ENCODE peak calls at places on chromosomes 2 and 18, in eight cellular contexts. Q is tibial artery; R is RWPE2; V is lung; I is CD8-positive, alpha-beta T cell; S is right atrium auricular region; F is upper lobe of right lung; U is AG04450. D is an unnamed sample.

GRCh38 chr2:15939854-15940660 is at the start of gene MYCN:
- DNase-seq in Q (no peak), R (no peak), V (no peak), I (no peak), S (peak), F (no peak), U (no peak), D (no peak)

GRCh38 chr18:67932261-67932660 is 415.7 kb upstream of the DSEL start:
- DNase-seq in Q (no peak), R (no peak), V (no peak), I (no peak), S (no peak), F (no peak), U (no peak), D (no peak)

GRCh38 chr2:96580771-96581170 is 44.2 kb downstream of the ARID5A start:
- DNase-seq in Q (no peak), R (no peak), V (no peak), I (no peak), S (no peak), F (no peak), U (no peak), D (no peak)

GRCh38 chr2:20689428-20690264 is 22.7 kb downstream of the GDF7 start:
- DNase-seq in Q (no peak), R (no peak), V (no peak), I (no peak), S (no peak), F (no peak), U (no peak), D (no peak)

GRCh38 chr2:38533180-38533579 is 69.5 kb downstream of the HNRNPLL start:
- DNase-seq in Q (no peak), R (no peak), V (no peak), I (no peak), S (no peak), F (no peak), U (no peak), D (no peak)

GRCh38 chr18:76340410-76340809 is 154.6 kb downstream of the ZNF516 start:
- DNase-seq in Q (no peak), R (no peak), V (no peak), I (no peak), S (no peak), F (no peak), U (no peak), D (no peak)

GRCh38 chr2:6750389-6751158 is 115.1 kb downstream of the CMPK2 start:
- DNase-seq in Q (no peak), R (no peak), V (no peak), I (no peak), S (no peak), F (no peak), U (no peak), D (no peak)

GRCh38 chr2:111617299-111617803 is 266.6 kb downstream of the ANAPC1 start:
- DNase-seq in Q (no peak), R (no peak), V (no peak), I (no peak), S (no peak), F (no peak), U (peak), D (no peak)

GRCh38 chr2:79935771-79936657 is 368.5 kb downstream of the LRRTM1 start:
- DNase-seq in Q (no peak), R (no peak), V (no peak), I (no peak), S (no peak), F (no peak), U (peak), D (peak)

GRCh38 chr2:60550151-60550983 is 3.1 kb downstream of the BCL11A start:
- DNase-seq in Q (no peak), R (no peak), V (peak), I (no peak), S (no peak), F (peak), U (peak), D (peak)

GRCh38 chr18:36074435-36074834 is 7.1 kb upstream of the RPRD1A start:
- DNase-seq in Q (no peak), R (no peak), V (no peak), I (no peak), S (no peak), F (no peak), U (no peak), D (no peak)

GRCh38 chr2:216915548-216916128 is 55.8 kb upstream of the TNP1 start:
- DNase-seq in Q (no peak), R (no peak), V (no peak), I (no peak), S (no peak), F (no peak), U (no peak), D (no peak)

GRCh38 chr2:8682719-8683667 is 1.1 kb downstream of the ID2 start:
- DNase-seq in Q (peak), R (no peak), V (peak), I (no peak), S (no peak), F (no peak), U (no peak), D (peak)

GRCh38 chr2:62672601-62673000 is 32.9 kb upstream of the EHBP1 start:
- DNase-seq in Q (no peak), R (no peak), V (peak), I (no peak), S (no peak), F (no peak), U (peak), D (no peak)

GRCh38 chr2:42250925-42251324 is 81.8 kb downstream of the EML4 start:
- DNase-seq in Q (no peak), R (no peak), V (no peak), I (no peak), S (no peak), F (no peak), U (no peak), D (no peak)

GRCh38 chr18:60935046-60935445 is 398.2 kb upstream of the CDH20 start:
- DNase-seq in Q (no peak), R (no peak), V (no peak), I (no peak), S (no peak), F (no peak), U (no peak), D (no peak)

GRCh38 chr2:100639588-100640195 is 76.9 kb downstream of the PDCL3 start:
- DNase-seq in Q (no peak), R (no peak), V (no peak), I (no peak), S (no peak), F (no peak), U (no peak), D (no peak)

GRCh38 chr2:211062213-211062612 is 505.8 kb downstream of the CPS1 start:
- DNase-seq in Q (no peak), R (no peak), V (no peak), I (no peak), S (no peak), F (no peak), U (no peak), D (no peak)

GRCh38 chr18:23573948-23574431 is 12.3 kb downstream of the NPC1 start:
- DNase-seq in Q (no peak), R (no peak), V (peak), I (peak), S (no peak), F (peak), U (no peak), D (peak)

GRCh38 chr2:54572262-54572635 is 116.1 kb downstream of the SPTBN1 start:
- DNase-seq in Q (no peak), R (no peak), V (no peak), I (no peak), S (no peak), F (no peak), U (no peak), D (peak)

GRCh38 chr18:33470229-33470628 is 29.7 kb upstream of the CCDC178 start:
- DNase-seq in Q (no peak), R (no peak), V (no peak), I (no peak), S (no peak), F (no peak), U (no peak), D (no peak)

GRCh38 chr18:7146067-7146466 is 28.5 kb upstream of the LAMA1 start:
- DNase-seq in Q (no peak), R (no peak), V (no peak), I (no peak), S (no peak), F (no peak), U (no peak), D (peak)

GRCh38 chr2:217398860-217399259 is 539.0 kb upstream of the TNP1 start:
- DNase-seq in Q (no peak), R (no peak), V (no peak), I (no peak), S (no peak), F (no peak), U (no peak), D (no peak)

GRCh38 chr2:203804766-203805484 is 62.6 kb upstream of the CTLA4 start:
- DNase-seq in Q (no peak), R (no peak), V (no peak), I (no peak), S (no peak), F (no peak), U (no peak), D (no peak)

GRCh38 chr2:151260492-151261239 is 997 bp downstream of the RBM43 start:
- DNase-seq in Q (no peak), R (no peak), V (no peak), I (no peak), S (no peak), F (no peak), U (no peak), D (peak)

GRCh38 chr2:158034198-158034831 is 67.4 kb upstream of the UPP2 start:
- DNase-seq in Q (no peak), R (no peak), V (peak), I (no peak), S (no peak), F (no peak), U (no peak), D (no peak)

GRCh38 chr2:237150186-237150585 is 64.5 kb downstream of the COPS8 start:
- DNase-seq in Q (no peak), R (no peak), V (no peak), I (no peak), S (no peak), F (no peak), U (no peak), D (no peak)

GRCh38 chr2:38079111-38080052 is 3.4 kb upstream of the CYP1B1 start:
- DNase-seq in Q (no peak), R (no peak), V (no peak), I (no peak), S (no peak), F (no peak), U (no peak), D (no peak)

GRCh38 chr18:78697446-78697845 is 282.2 kb upstream of the SALL3 start:
- DNase-seq in Q (no peak), R (no peak), V (no peak), I (no peak), S (no peak), F (no peak), U (no peak), D (no peak)

GRCh38 chr18:40821596-40822243 is 1133.3 kb upstream of the PIK3C3 start:
- DNase-seq in Q (peak), R (no peak), V (no peak), I (no peak), S (no peak), F (no peak), U (no peak), D (no peak)

DNA sequence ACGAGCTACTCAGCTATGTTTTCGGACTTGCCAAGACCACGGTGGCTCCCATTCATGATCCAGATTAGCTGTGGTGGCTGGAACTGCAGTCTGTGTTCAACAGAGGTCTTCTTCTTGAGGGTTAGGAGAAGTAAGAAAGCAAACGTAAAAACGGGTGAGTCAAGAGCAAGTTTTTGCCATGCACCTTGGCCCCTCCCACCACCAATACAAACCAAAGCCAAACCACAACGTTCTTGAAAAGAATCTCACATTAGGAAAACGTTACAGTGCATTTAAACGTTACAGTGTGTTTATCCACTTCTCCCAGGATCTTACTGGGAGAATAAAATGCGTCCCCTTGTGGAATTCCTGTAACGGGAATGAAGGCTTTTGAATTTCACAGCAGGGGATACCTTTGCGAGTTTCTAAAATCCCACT is 725 bp downstream of the FBXO48 start:
- DNase-seq in Q (no peak), R (no peak), V (no peak), I (peak), S (no peak), F (no peak), U (peak), D (peak)
- H3K27ac ChIP-seq in Q (peak), R (peak), V (peak), I (peak), S (peak), F (peak), U (peak), D (peak)

GRCh38 chr2:88713408-88713807 is 21.9 kb downstream of the RPIA start:
- DNase-seq in Q (no peak), R (no peak), V (no peak), I (no peak), S (no peak), F (no peak), U (no peak), D (no peak)

GRCh38 chr2:88711897-88712296 is 20.4 kb downstream of the RPIA start:
- DNase-seq in Q (no peak), R (no peak), V (no peak), I (no peak), S (no peak), F (no peak), U (no peak), D (no peak)

GRCh38 chr2:88707003-88707402 is 15.5 kb downstream of the RPIA start:
- DNase-seq in Q (no peak), R (no peak), V (no peak), I (no peak), S (no peak), F (no peak), U (no peak), D (no peak)

GRCh38 chr2:88711331-88711730 is 19.9 kb downstream of the RPIA start:
- DNase-seq in Q (no peak), R (no peak), V (no peak), I (no peak), S (no peak), F (no peak), U (no peak), D (no peak)

GRCh38 chr2:88709117-88709739 is 17.8 kb downstream of the RPIA start:
- DNase-seq in Q (no peak), R (no peak), V (no peak), I (no peak), S (no peak), F (no peak), U (no peak), D (peak)
- H3K27ac ChIP-seq in Q (no peak), R (no peak), V (peak), I (no peak), S (peak), F (no peak), U (no peak), D (no peak)

GRCh38 chr2:86338778-86339295 is 1.4 kb upstream of the REEP1 start:
- DNase-seq in Q (no peak), R (no peak), V (no peak), I (no peak), S (no peak), F (no peak), U (no peak), D (no peak)

GRCh38 chr2:86336350-86337234 is 834 bp downstream of the REEP1 start:
- DNase-seq in Q (no peak), R (no peak), V (no peak), I (no peak), S (no peak), F (no peak), U (no peak), D (no peak)

GRCh38 chr2:86333378-86333777 is 4.0 kb downstream of the REEP1 start:
- DNase-seq in Q (no peak), R (no peak), V (no peak), I (no peak), S (no peak), F (no peak), U (no peak), D (no peak)

GRCh38 chr2:86337235-86338099 is at the start of gene REEP1:
- DNase-seq in Q (no peak), R (no peak), V (no peak), I (no peak), S (no peak), F (no peak), U (no peak), D (peak)

DNA sequence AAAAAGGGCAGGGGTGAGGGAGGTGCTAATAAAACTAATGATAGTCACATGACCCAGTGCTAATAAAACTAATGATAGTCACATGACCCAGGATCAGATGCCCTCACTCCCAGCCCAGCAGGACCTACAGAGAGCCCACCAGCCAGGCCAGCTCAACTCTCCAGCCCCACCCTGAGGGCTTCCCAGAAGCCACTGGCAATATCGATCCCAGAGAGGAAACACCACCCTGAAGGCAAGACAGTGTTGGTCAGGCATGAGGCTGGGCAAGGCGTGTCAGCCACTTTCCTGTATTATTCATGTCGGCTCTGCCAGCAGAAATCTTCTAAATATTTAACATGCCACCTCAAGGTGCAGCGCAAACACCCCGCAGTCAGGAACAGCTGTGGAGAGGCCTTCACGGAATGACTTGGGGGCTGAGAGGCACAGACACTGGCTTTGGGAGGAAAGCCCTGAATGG is 1.5 kb downstream of the REEP1 start:
- DNase-seq in Q (no peak), R (no peak), V (no peak), I (no peak), S (no peak), F (no peak), U (no peak), D (no peak)
- H3K27ac ChIP-seq in Q (no peak), R (no peak), V (peak), I (no peak), S (no peak), F (no peak), U (no peak), D (no peak)

DNA sequence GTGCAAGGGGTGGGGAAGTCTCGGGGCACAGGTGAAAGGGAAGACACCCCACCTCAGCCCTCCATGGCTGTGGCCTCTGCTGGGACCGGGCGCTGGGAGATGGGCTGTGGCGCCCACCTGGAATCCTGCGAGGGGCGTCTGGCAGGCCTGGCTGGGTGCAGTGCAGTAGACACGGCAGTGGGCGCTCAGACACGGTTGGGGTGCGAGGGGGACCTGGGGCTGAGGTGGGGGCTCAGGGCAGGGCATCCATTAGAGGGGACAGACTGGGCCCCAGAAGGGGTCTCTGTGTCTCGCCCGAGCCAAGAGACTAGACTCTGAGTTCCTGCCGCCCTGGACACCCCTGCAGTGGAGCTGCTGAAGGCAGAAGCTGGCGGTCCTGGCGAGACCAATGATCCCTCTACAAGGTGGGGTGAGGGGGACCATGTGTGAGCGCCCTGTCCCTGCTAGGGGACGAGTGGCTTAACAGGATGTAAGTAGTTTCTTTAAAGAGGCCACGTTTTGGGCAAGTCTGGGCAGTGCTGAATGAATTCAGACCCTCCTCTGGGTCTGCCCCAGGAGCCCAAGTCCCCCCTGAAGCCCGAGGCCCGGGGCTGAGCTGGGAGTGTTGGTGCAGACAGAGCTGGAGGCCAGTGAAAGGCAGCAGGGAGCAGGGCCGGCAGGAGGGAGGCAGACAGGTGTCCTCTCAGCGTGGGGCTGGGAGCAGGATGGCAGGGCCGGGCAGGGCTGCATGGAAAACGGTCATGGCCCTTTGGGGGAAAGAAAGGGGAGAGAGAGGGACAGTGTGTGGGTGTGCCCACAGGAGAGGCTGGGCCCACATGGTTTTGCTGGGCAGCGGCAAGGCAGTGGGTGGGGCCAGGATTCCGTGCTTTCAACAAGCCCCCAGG is 57.2 kb downstream of the HS6ST1 start:
- DNase-seq in Q (no peak), R (peak), V (no peak), I (no peak), S (no peak), F (peak), U (no peak), D (no peak)
- H3K27ac ChIP-seq in Q (no peak), R (no peak), V (no peak), I (no peak), S (no peak), F (no peak), U (peak), D (no peak)

DNA sequence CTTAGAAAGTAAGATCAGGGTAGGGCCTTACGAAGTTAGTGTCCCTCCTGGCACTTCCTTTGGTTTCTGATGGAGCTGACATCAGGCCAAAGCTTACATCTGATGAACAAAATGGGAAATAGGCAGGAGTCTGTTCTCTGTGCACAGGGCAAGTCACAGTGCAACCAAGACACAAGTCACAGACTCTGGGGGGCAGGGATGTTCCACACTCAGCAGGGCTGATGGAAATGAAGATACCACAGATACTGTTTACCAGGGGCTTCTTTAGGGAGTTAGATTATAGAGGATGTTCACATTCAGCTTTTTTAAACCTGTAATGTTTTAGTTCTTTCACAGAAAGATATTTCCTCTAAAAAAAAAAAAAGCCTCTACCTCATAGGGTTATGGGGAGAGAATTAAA is 106.2 kb upstream of the EPC2 start:
- DNase-seq in Q (no peak), R (no peak), V (no peak), I (no peak), S (no peak), F (no peak), U (no peak), D (no peak)
- H3K27ac ChIP-seq in Q (no peak), R (no peak), V (no peak), I (no peak), S (no peak), F (no peak), U (no peak), D (no peak)

GRCh38 chr18:4084501-4084900 is 370.6 kb downstream of the DLGAP1 start:
- DNase-seq in Q (no peak), R (no peak), V (no peak), I (no peak), S (no peak), F (no peak), U (no peak), D (no peak)
- H3K27ac ChIP-seq in Q (no peak), R (no peak), V (no peak), I (no peak), S (no peak), F (no peak), U (no peak), D (no peak)

DNA sequence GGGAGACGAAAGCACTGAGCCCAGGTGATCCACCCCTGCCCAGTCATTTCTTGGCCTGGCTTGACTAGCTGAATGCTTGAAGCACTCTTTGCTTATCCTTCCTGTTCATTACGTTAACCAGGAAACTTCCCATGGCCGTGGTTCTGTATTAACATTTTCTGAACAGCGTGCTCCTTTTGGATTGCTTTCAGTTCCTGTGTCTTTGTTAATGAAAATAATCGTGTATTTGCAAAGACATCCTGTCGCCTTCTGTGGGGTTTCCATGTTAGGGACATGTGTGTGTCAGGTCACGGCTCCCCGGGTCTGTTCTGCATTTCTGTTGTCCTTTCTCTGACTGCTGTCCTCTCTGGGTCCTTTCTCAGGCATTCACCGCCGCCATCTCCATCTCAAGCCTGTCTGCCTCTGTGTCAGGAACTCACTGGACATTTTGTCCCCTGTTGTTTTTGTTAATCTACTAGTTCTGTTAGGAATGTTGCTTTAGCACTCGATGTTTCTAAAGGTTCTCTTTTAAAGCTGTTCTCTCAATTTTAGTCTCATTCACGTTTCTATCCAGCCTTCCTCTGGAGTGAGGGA is 434.1 kb upstream of the HS6ST1 start:
- DNase-seq in Q (no peak), R (no peak), V (no peak), I (no peak), S (peak), F (no peak), U (no peak), D (no peak)
- H3K27ac ChIP-seq in Q (no peak), R (no peak), V (no peak), I (no peak), S (no peak), F (no peak), U (no peak), D (no peak)

D was measured in foreskin keratinocyte.